ENCODE peak calls at places on chromosomes 7 and 10, in five cellular contexts. Z is PC-3, N is GM23248, C is hepatocyte, U is HCT116. H is an unnamed sample. For H3K4me1 and H3K9me2, the result is how much of the 10 kb centered on the place peaks cover.

GRCh38 chr7:151008143-151008510 is 16.2 kb downstream of the ATG9B start:
- DNase-seq in Z (no peak), N (no peak), C (no peak), U (no peak), H (peak)

GRCh38 chr10:32155075-32155516 is 98.9 kb upstream of the KIF5B start:
- DNase-seq in Z (peak), U (no peak), C (no peak), N (peak), H (peak)

GRCh38 chr10:1939016-1939415 is 201.7 kb upstream of the ADARB2 start:
- DNase-seq in N (no peak), C (no peak), Z (no peak), U (no peak), H (no peak)

GRCh38 chr10:90779573-90779972 is 78.3 kb downstream of the HTR7 start:
- DNase-seq in Z (peak), N (peak), C (no peak), U (peak), H (no peak)

GRCh38 chr7:41047789-41048191 is 655.1 kb downstream of the INHBA start:
- DNase-seq in C (peak), N (peak), Z (peak), U (no peak), H (peak)

GRCh38 chr7:122602800-122603199 is 96.1 kb downstream of the RNF133 start:
- DNase-seq in C (no peak), U (no peak), N (no peak), Z (no peak), H (no peak)

GRCh38 chr10:68950598-68950997 is 5.4 kb upstream of the DDX21 start:
- DNase-seq in C (no peak), U (no peak), Z (no peak), N (no peak), H (no peak)

GRCh38 chr10:104622598-104623209 is 18.4 kb upstream of the SORCS3 start:
- DNase-seq in U (peak), N (peak), C (peak), Z (peak), H (peak)

GRCh38 chr10:11813855-11814557 is 9.2 kb upstream of the PROSER2 start:
- DNase-seq in Z (peak), U (no peak), C (no peak), N (peak), H (no peak)

GRCh38 chr7:41928781-41929180 is 225.9 kb upstream of the INHBA start:
- DNase-seq in U (no peak), C (no peak), Z (no peak), N (no peak), H (no peak)

GRCh38 chr7:149261321-149261828 is 621 bp upstream of the ZNF783 start:
- DNase-seq in C (peak), U (no peak), N (peak), Z (peak), H (peak)

GRCh38 chr10:65618125-65618524 is 1307.7 kb upstream of the LRRTM3 start:
- DNase-seq in U (no peak), Z (peak), N (no peak), C (no peak), H (no peak)

GRCh38 chr7:95840953-95841950 is 68.9 kb downstream of the DYNC1I1 start:
- DNase-seq in N (peak), C (no peak), U (peak), Z (peak), H (no peak)

GRCh38 chr7:101841328-101841727 is 23.9 kb downstream of the CUX1 start:
- DNase-seq in N (no peak), Z (no peak), C (no peak), U (no peak), H (no peak)

GRCh38 chr7:143288836-143289235 is 685 bp downstream of the CASP2 start:
- DNase-seq in U (no peak), C (no peak), Z (no peak), N (peak), H (no peak)

GRCh38 chr10:24894728-24895127 is 57.7 kb downstream of the PRTFDC1 start:
- DNase-seq in N (no peak), C (no peak), Z (no peak), U (no peak), H (no peak)

GRCh38 chr10:119251315-119251708 is 43.9 kb downstream of the GRK5 start:
- DNase-seq in C (peak), U (no peak), Z (no peak), N (peak), H (no peak)

GRCh38 chr10:84337199-84337598 is 8.8 kb downstream of the CCSER2 start:
- DNase-seq in N (peak), C (no peak), U (no peak), Z (peak), H (peak)

GRCh38 chr10:43983856-43984271 is 335.2 kb upstream of the ZNF32 start:
- DNase-seq in U (no peak), Z (no peak), N (no peak), C (no peak), H (no peak)

GRCh38 chr7:29588212-29588611 is 24.6 kb downstream of the PRR15 start:
- DNase-seq in N (no peak), Z (no peak), C (no peak), U (no peak), H (no peak)

GRCh38 chr10:13146383-13146782 is 15.0 kb upstream of the MCM10 start:
- DNase-seq in C (no peak), U (no peak), Z (no peak), N (peak), H (peak)

GRCh38 chr10:50511512-50512213 is 112.1 kb downstream of the SGMS1 start:
- DNase-seq in U (peak), C (peak), N (no peak), Z (peak), H (peak)

GRCh38 chr10:86970152-86970886 is 2.0 kb downstream of the ADIRF start:
- DNase-seq in C (peak), N (peak), U (peak), Z (peak), H (peak)

GRCh38 chr10:103540722-103541121 is 47.2 kb downstream of the NEURL1 start:
- DNase-seq in N (no peak), Z (no peak), C (no peak), U (no peak), H (no peak)

GRCh38 chr7:44796034-44796503 is 412 bp upstream of the PPIA start:
- DNase-seq in N (peak), C (no peak), U (peak), Z (peak), H (peak)

GRCh38 chr10:133489816-133490588 is 36.3 kb downstream of the SCART1 start:
- DNase-seq in C (no peak), Z (no peak), N (no peak), U (no peak), H (no peak)

GRCh38 chr10:71600856-71601255 is 118.7 kb downstream of the C10orf105 start:
- DNase-seq in U (no peak), C (no peak), N (peak), Z (peak), H (no peak)

GRCh38 chr10:71597821-71598498 is 121.6 kb downstream of the C10orf105 start:
- DNase-seq in Z (no peak), N (peak), C (no peak), U (no peak), H (no peak)

GRCh38 chr10:71599518-71599917 is 120.1 kb downstream of the C10orf105 start:
- DNase-seq in Z (no peak), C (no peak), N (no peak), U (no peak), H (no peak)

GRCh38 chr10:71596759-71597158 is 122.8 kb downstream of the C10orf105 start:
- DNase-seq in C (no peak), Z (no peak), N (no peak), U (no peak), H (no peak)

GRCh38 chr10:71598673-71599072 is 120.9 kb downstream of the C10orf105 start:
- DNase-seq in N (peak), C (peak), Z (no peak), U (no peak), H (no peak)
- H3K4me1 ChIP-seq in N (under half), C (under half), Z (under half), U (under half), H (under half)

DNA sequence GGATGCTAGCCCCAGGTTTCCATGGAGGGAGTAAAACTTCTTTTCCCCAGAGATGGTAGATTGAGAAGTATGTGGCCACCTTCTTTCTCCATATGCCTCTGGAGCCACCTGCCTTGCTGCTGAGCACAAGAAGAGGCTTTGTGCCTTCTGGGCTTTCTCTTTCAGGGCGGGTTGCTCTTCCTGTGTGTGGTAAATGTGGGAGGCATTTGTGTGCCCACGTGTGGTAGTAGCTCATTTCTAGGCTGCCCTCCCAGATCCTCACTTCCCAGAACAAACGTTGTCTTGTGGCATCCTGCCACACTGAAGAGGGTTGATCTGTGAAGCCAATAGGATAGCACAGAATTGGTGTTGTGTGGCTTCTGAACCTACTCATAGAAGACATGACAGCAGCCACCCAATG is 342.0 kb upstream of the PODXL start:
- DNase-seq in U (no peak), C (no peak), N (peak), Z (peak), H (no peak)
- H3K9me2 ChIP-seq in U (under half), C (under half), N (under half), Z (under half), H (under half)

GRCh38 chr7:27181176-27181520 is 3.9 kb downstream of the HOXA11 start:
- DNase-seq in Z (no peak), C (no peak), N (peak), U (no peak), H (no peak)
- H3K4me1 ChIP-seq in Z (under half), C (under half), N (under half), U (half or more), H (under half)

GRCh38 chr7:131897790-131898165 is 341.4 kb upstream of the PODXL start:
- DNase-seq in Z (no peak), N (no peak), U (no peak), C (no peak), H (no peak)
- H3K9me2 ChIP-seq in Z (under half), N (under half), U (under half), C (under half), H (under half)

GRCh38 chr7:69800495-69800894 is 202.2 kb downstream of the AUTS2 start:
- DNase-seq in Z (no peak), U (no peak), N (peak), C (peak), H (no peak)
- H3K4me1 ChIP-seq in Z (under half), U (under half), N (under half), C (under half), H (under half)

GRCh38 chr7:131897016-131897789 is 340.8 kb upstream of the PODXL start:
- DNase-seq in N (peak), Z (peak), C (no peak), U (peak), H (no peak)
- H3K9me2 ChIP-seq in N (under half), Z (under half), C (under half), U (under half), H (under half)